ENCODE peak calls at places on chromosomes 11 and 22, in eight cellular contexts. T is epithelial cell of proximal tubule, A is mammary epithelial cell, U is BJ, C is cardiac muscle cell, G is MM.1S, J is H7, L is right cardiac atrium. M is an unnamed sample.

GRCh38 chr22:17997456-17997855 is 26.9 kb downstream of the MICAL3 start:
- DNase-seq in T (peak), A (peak), U (no peak), C (no peak), G (no peak), J (no peak), L (no peak), M (no peak)

GRCh38 chr11:117505285-117505970 is 177.8 kb downstream of the CEP164 start:
- DNase-seq in T (no peak), A (no peak), U (no peak), C (no peak), G (no peak), J (no peak), L (no peak), M (no peak)

GRCh38 chr11:108857382-108857781 is 192.5 kb downstream of the DDX10 start:
- DNase-seq in T (no peak), A (no peak), U (no peak), C (peak), G (no peak), J (no peak), L (peak), M (no peak)

GRCh38 chr11:81707881-81708280 is 1025.8 kb downstream of the FAM181B start:
- DNase-seq in T (no peak), A (no peak), U (no peak), C (no peak), G (no peak), J (peak), L (no peak), M (no peak)

GRCh38 chr11:72102631-72102945 is 509 bp downstream of the LAMTOR1 start:
- DNase-seq in T (no peak), A (no peak), U (no peak), C (no peak), G (no peak), J (no peak), L (no peak), M (no peak)

GRCh38 chr22:48898524-48899377 is 928.9 kb downstream of the BRD1 start:
- DNase-seq in T (no peak), A (no peak), U (no peak), C (no peak), G (no peak), J (peak), L (no peak), M (no peak)

GRCh38 chr11:131938321-131938751 is 567.9 kb downstream of the NTM start:
- DNase-seq in T (peak), A (no peak), U (no peak), C (no peak), G (no peak), J (no peak), L (no peak), M (no peak)

GRCh38 chr11:111301004-111301839 is 2.9 kb downstream of the POU2AF3 start:
- DNase-seq in T (no peak), A (no peak), U (no peak), C (no peak), G (no peak), J (no peak), L (no peak), M (no peak)

GRCh38 chr11:14318581-14318981 is 40.4 kb downstream of the RRAS2 start:
- DNase-seq in T (no peak), A (no peak), U (no peak), C (no peak), G (no peak), J (no peak), L (no peak), M (no peak)

GRCh38 chr11:11937957-11938356 is 70.5 kb downstream of the DKK3 start:
- DNase-seq in T (no peak), A (no peak), U (no peak), C (no peak), G (no peak), J (no peak), L (no peak), M (no peak)

GRCh38 chr11:128717581-128717980 is 23.7 kb downstream of the FLI1 start:
- DNase-seq in T (no peak), A (no peak), U (no peak), C (no peak), G (no peak), J (no peak), L (no peak), M (no peak)

GRCh38 chr11:133636686-133637085 is 104.4 kb upstream of the OPCML start:
- DNase-seq in T (no peak), A (no peak), U (no peak), C (no peak), G (no peak), J (peak), L (no peak), M (no peak)

GRCh38 chr22:29748248-29748893 is 18.4 kb downstream of the ZMAT5 start:
- DNase-seq in T (no peak), A (no peak), U (no peak), C (no peak), G (peak), J (no peak), L (peak), M (no peak)

GRCh38 chr11:70490208-70490607 is 91.9 kb downstream of the CTTN start:
- DNase-seq in T (no peak), A (no peak), U (no peak), C (no peak), G (no peak), J (no peak), L (no peak), M (no peak)

GRCh38 chr11:19168090-19168489 is 33.7 kb downstream of the CSRP3 start:
- DNase-seq in T (no peak), A (no peak), U (no peak), C (no peak), G (no peak), J (no peak), L (no peak), M (no peak)

GRCh38 chr22:23242473-23243001 is 62.2 kb downstream of the BCR start:
- DNase-seq in T (no peak), A (no peak), U (no peak), C (no peak), G (no peak), J (peak), L (peak), M (no peak)

GRCh38 chr11:62614275-62614674 is 1.2 kb downstream of the ROM1 start:
- DNase-seq in T (no peak), A (peak), U (no peak), C (no peak), G (no peak), J (no peak), L (no peak), M (no peak)

GRCh38 chr11:36288442-36289225 is 590 bp downstream of the COMMD9 start:
- DNase-seq in T (no peak), A (no peak), U (no peak), C (peak), G (no peak), J (no peak), L (no peak), M (no peak)

GRCh38 chr11:114088836-114089235 is 29.3 kb downstream of the ZBTB16 start:
- DNase-seq in T (no peak), A (no peak), U (no peak), C (no peak), G (no peak), J (no peak), L (no peak), M (no peak)

DNA sequence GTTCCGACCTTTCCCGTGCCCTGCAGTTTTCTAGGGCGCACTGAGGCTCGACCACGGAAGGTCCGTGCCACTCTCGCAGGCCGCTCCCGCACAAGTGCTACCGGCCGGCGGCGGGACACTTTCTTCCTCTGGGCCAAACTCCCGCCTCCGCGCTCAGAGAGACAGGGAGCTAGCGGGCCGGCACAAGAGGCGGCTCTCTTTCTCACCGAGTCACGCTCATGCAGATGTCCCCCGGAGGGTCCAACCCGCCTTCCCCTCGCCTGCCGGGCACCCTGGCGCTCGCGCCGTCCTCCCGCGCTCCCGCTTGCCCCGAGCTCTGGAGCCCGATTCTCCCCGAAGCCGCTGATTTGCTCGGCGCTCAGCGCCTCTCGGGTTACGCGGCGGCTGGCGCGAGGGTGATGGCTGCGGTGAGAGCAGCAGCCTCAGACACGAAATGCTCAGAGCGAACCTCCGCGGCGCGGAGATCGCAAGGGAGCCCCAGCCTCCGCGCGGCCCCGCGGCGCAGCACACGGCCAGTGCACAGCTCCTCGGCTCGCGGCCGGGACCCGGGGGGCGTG is 1.0 kb downstream of the LMO1 start:
- DNase-seq in T (no peak), A (peak), U (no peak), C (peak), G (peak), J (peak), L (peak), M (peak)
- H3K4me3 ChIP-seq in T (peak), A (peak), U (peak), C (peak), G (no peak), J (peak), L (peak), M (peak)

DNA sequence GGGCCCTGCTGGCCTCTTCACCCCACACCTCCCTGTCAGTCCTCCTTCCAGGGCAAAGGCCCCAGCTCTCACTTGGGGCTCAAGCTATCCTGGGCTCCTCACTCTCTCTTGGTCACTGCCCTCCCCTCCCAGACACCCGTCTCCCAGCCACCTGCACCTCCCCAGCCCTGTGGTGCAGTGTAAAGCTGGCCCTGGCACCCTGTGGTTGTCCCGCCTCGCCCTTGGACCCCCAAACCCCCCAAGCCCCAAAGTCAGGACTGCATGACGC is 16.8 kb upstream of the PPARA start:
- DNase-seq in T (no peak), A (no peak), U (no peak), C (no peak), G (no peak), J (no peak), L (peak), M (no peak)
- H3K4me3 ChIP-seq in T (no peak), A (no peak), U (no peak), C (no peak), G (no peak), J (no peak), L (no peak), M (no peak)

GRCh38 chr11:5684627-5685362 is at the start of gene TRIM5:
- DNase-seq in T (peak), A (peak), U (peak), C (peak), G (peak), J (peak), L (peak), M (peak)

GRCh38 chr11:5688482-5688881 is 1.1 kb upstream of the TRIM22 start:
- DNase-seq in T (no peak), A (no peak), U (no peak), C (no peak), G (no peak), J (no peak), L (peak), M (no peak)

GRCh38 chr11:5689551-5689983 is at the start of gene TRIM22:
- DNase-seq in T (peak), A (peak), U (peak), C (peak), G (peak), J (peak), L (peak), M (peak)

GRCh38 chr11:5690216-5690615 is 626 bp downstream of the TRIM22 start:
- DNase-seq in T (no peak), A (peak), U (no peak), C (peak), G (no peak), J (no peak), L (peak), M (no peak)

DNA sequence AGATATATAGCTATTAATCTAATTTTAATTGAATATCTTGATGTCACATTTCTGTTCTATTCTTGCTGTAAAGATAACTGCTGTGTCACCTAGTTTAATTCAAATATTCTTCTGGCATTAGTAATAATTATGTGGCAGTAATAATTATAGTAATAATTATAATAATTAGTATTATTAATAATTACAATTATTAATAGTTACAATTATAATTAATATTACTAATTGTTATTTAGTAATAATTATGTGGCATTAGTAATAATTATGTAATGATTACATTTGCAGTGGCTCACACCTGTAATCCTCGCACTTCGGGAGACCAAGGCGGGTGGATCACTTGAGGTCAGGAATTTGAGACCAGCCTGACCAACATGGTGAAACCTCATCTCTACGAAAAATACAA is 1.6 kb upstream of the TRIM5 start:
- DNase-seq in T (no peak), A (no peak), U (no peak), C (no peak), G (no peak), J (no peak), L (no peak), M (no peak)
- H3K4me3 ChIP-seq in T (no peak), A (no peak), U (no peak), C (no peak), G (no peak), J (no peak), L (no peak), M (no peak)

DNA sequence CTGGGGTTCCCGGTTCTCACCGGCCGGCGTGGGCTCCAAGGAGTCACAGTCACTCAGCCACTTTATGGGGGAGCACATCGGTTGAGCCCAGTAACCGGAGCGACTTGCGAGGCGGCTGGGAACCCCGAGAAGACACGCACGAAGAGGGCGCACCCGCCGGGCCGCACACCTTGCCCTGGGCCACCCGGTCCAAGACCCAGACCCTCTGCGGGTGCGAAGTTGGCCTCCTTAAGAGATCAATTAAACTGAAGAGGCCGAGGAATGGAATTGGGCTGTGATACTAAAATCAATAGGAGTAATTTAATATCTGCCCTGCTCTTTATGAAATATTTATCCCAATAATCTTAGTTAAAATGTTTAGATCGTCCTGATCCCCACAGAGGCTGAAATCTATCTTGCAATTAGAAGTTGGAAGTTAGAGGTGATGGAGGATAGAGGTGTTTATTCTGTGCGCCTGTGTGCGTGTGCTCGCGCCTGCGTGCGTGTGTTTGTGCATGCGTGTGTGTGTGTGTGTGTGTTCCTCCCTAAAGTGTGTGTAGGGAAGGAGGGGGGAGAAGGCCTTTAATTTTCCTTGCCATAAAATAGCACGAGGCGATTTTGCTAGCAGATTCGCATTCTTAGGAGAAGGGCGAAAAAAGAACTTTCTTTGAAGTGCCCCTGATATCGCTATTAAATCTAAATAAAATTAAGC is 978 bp upstream of the MN1 start:
- DNase-seq in T (no peak), A (no peak), U (no peak), C (no peak), G (no peak), J (peak), L (no peak), M (no peak)
- H3K4me3 ChIP-seq in T (peak), A (peak), U (peak), C (peak), G (no peak), J (peak), L (peak), M (peak)

GRCh38 chr11:94302806-94303205 is 1.6 kb upstream of the IZUMO1R start:
- DNase-seq in T (no peak), A (no peak), U (no peak), C (no peak), G (no peak), J (peak), L (peak), M (no peak)
- H3K4me3 ChIP-seq in T (no peak), A (no peak), U (no peak), C (no peak), G (no peak), J (no peak), L (no peak), M (no peak)

GRCh38 chr11:38206663-38207062 is 1608.6 kb upstream of the RAG2 start:
- DNase-seq in T (no peak), A (no peak), U (no peak), C (no peak), G (no peak), J (no peak), L (no peak), M (no peak)
- H3K4me3 ChIP-seq in T (no peak), A (no peak), U (no peak), C (no peak), G (no peak), J (no peak), L (no peak), M (no peak)